ENCODE peak calls at places on chromosomes 1 and 21, in four cellular contexts. Q, X, K and N are unnamed samples.

GRCh38 chr1:208654241-208654640 is 410.1 kb upstream of the PLXNA2 start:
- DNase-seq in K (no peak), Q (no peak), X (no peak), N (peak)

GRCh38 chr1:246492611-246493245 is 14.4 kb downstream of the SMYD3 start:
- DNase-seq in Q (no peak), X (peak), K (peak), N (peak)

GRCh38 chr1:89221341-89221740 is 22.6 kb upstream of the GBP4 start:
- DNase-seq in K (no peak), X (no peak), Q (no peak), N (no peak)

GRCh38 chr1:41330588-41331545 is 30.4 kb upstream of the FOXO6 start:
- DNase-seq in Q (no peak), K (no peak), X (no peak), N (no peak)

GRCh38 chr1:7985851-7986612 is 24.5 kb downstream of the PARK7 start:
- DNase-seq in Q (no peak), K (no peak), X (no peak), N (no peak)

GRCh38 chr1:98210064-98210463 is 289.2 kb upstream of the DPYD start:
- DNase-seq in X (no peak), K (peak), Q (no peak), N (peak)

GRCh38 chr1:228285661-228286504 is 78.0 kb downstream of the OBSCN start:
- DNase-seq in Q (peak), X (no peak), K (no peak), N (no peak)

GRCh38 chr1:205543351-205544305 is 39.2 kb downstream of the CDK18 start:
- DNase-seq in K (peak), X (peak), Q (peak), N (no peak)

GRCh38 chr1:40620150-40620549 is 45.3 kb downstream of the RIMS3 start:
- DNase-seq in X (no peak), K (no peak), Q (no peak), N (no peak)

GRCh38 chr1:77313491-77313890 is 31.7 kb downstream of the AK5 start:
- DNase-seq in K (no peak), Q (no peak), X (peak), N (no peak)

GRCh38 chr21:28986677-28987076 is 6.0 kb downstream of the LTN1 start:
- DNase-seq in X (no peak), Q (no peak), K (no peak), N (no peak)

GRCh38 chr1:220113136-220113695 is 19.3 kb downstream of the IARS2 start:
- DNase-seq in X (no peak), K (peak), Q (no peak), N (no peak)

GRCh38 chr1:4691766-4692405 is 37.5 kb downstream of the AJAP1 start:
- DNase-seq in X (no peak), Q (no peak), K (no peak), N (no peak)

GRCh38 chr1:56190975-56191768 is 388.2 kb downstream of the PLPP3 start:
- DNase-seq in K (no peak), Q (no peak), X (no peak), N (no peak)

GRCh38 chr1:23720256-23720995 is 22.8 kb upstream of the ELOA start:
- DNase-seq in Q (no peak), X (no peak), K (no peak), N (no peak)